ENCODE peak calls at places on chromosome 13, in five cellular contexts. W is mesenchymal stem cell, M is IMR-90, B is neuronal stem cell, J is H1. S is an unnamed sample. For H3K36me3, the result is how much of the 10 kb centered on the place peaks cover.

GRCh38 chr13:26476111-26476743 is 81.3 kb upstream of the WASF3 start:
- DNase-seq in W (peak), M (peak), B (no peak), J (peak), S (peak)

GRCh38 chr13:53060840-53061485 is 32.4 kb downstream of the OLFM4 start:
- DNase-seq in W (no peak), M (no peak), B (no peak), J (no peak), S (no peak)

GRCh38 chr13:67120872-67121531 is 109.1 kb downstream of the PCDH9 start:
- DNase-seq in W (peak), M (peak), B (no peak), J (no peak), S (no peak)

GRCh38 chr13:33639158-33639557 is 178.8 kb upstream of the RFC3 start:
- DNase-seq in W (peak), M (peak), B (no peak), J (no peak), S (no peak)

GRCh38 chr13:21671793-21672680 is 1.2 kb downstream of the FGF9 start:
- DNase-seq in W (no peak), M (no peak), B (peak), J (no peak), S (no peak)

GRCh38 chr13:23928985-23929384 is 31.7 kb upstream of the C1QTNF9B start:
- DNase-seq in W (peak), M (peak), B (no peak), J (no peak), S (peak)

GRCh38 chr13:32838985-32839384 is 177.2 kb upstream of the KL start:
- DNase-seq in W (peak), M (peak), B (no peak), J (no peak), S (no peak)

GRCh38 chr13:94065741-94066140 is 413.7 kb downstream of the DCT start:
- DNase-seq in W (peak), M (peak), B (no peak), J (no peak), S (no peak)

GRCh38 chr13:111909501-111909900 is 157.4 kb upstream of the SOX1 start:
- DNase-seq in W (no peak), M (no peak), B (no peak), J (no peak), S (no peak)

GRCh38 chr13:39415003-39415402 is 188.0 kb downstream of the LHFPL6 start:
- DNase-seq in W (no peak), M (no peak), B (no peak), J (no peak), S (no peak)

GRCh38 chr13:40445557-40445990 is 220.9 kb downstream of the FOXO1 start:
- DNase-seq in W (no peak), M (no peak), B (no peak), J (no peak), S (peak)

GRCh38 chr13:27446986-27447583 is 3.3 kb downstream of the MTIF3 start:
- DNase-seq in W (no peak), M (no peak), B (no peak), J (no peak), S (no peak)

GRCh38 chr13:47237571-47237970 is 340.7 kb upstream of the HTR2A start:
- DNase-seq in W (no peak), M (no peak), B (no peak), J (no peak), S (no peak)

GRCh38 chr13:66723606-66724005 is 506.5 kb downstream of the PCDH9 start:
- DNase-seq in W (no peak), M (no peak), B (no peak), J (no peak), S (no peak)

GRCh38 chr13:36310417-36311108 is 12.9 kb upstream of the CCDC169 start:
- DNase-seq in W (no peak), M (peak), B (no peak), J (no peak), S (no peak)

GRCh38 chr13:36313047-36313969 is 15.7 kb upstream of the CCDC169 start:
- DNase-seq in W (no peak), M (peak), B (no peak), J (no peak), S (no peak)
- H3K36me3 ChIP-seq in W (half or more), M (under half), B (under half), J (under half), S (under half)

DNA sequence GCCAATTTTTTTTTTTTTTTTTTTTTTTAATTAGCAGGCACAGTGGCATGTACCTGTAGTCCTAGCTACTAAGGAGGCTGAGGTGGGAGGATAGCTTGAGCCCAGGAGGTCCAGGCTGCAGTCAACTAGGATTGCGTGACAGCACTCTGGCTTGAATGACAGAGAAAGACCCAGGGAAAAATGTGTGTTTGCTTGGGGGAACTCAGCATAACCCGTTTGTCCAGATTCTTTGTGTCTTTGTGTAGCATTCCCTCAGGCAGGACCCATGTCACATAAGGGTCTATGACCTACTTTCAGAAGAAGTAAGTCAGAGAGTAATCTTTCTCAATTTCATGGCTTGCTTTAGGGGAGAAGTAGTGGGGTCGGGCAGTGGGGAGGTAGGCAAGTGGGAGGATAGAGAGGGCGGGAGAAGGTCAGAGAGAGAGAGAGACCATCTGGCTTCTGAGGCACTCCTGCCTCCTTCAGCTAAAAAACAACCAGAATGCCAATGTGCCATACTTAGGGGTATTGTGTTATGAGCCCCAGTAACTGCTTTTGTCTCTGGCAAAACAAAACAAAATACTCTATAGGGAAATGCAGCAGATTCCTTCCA is 11.9 kb upstream of the PSPC1 start:
- DNase-seq in W (no peak), M (no peak), B (no peak), J (peak), S (peak)
- H3K18ac ChIP-seq in W (no peak), M (no peak), B (no peak), J (no peak), S (no peak)

GRCh38 chr13:38349386-38350113 is at the start of gene UFM1:
- DNase-seq in W (peak), M (peak), B (peak), J (peak), S (peak)
- H3K4me2 ChIP-seq in W (peak), M (peak), B (peak), J (peak), S (peak)

GRCh38 chr13:75585153-75585552 is 35.6 kb downstream of the UCHL3 start:
- DNase-seq in W (no peak), M (no peak), B (no peak), J (no peak), S (no peak)
- H3K36me3 ChIP-seq in W (under half), M (under half), B (under half), J (under half), S (under half)

DNA sequence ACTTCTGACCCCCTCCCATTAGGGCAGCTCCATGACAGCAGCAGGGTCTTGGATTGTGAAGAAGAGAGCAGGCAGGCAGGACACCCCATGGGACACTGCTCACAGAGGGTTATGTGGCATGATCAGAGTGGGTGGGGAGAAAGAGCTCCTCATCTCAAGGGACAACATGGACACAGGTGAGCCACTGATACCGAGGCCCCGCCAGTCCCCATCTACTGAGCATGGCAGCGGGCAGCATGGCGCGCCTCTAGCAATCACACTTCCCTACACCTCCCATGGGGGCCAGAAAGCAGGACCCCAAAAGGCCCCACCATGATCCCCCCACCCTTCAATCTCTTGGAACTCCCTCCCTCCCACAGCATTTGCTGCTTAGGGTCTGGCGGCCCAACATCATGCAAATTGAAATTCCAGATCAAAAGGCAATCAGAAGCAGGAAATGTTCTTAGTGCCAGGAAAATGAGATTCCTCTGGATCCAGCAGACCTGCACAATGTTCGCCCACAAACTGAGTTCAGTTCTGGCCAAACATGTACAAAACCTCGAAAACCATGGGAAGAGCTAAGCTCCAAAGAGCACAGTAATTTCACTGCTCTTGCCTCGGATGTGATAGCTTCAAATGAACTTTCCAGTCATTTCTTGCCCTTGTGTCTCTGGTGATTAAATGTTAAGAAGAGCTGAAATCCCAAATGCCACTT is 14.8 kb downstream of the DOCK9 start:
- DNase-seq in W (no peak), M (no peak), B (no peak), J (no peak), S (no peak)
- H3K18ac ChIP-seq in W (peak), M (no peak), B (no peak), J (no peak), S (no peak)

GRCh38 chr13:97274782-97275252 is 52.7 kb downstream of the MBNL2 start:
- DNase-seq in W (peak), M (peak), B (no peak), J (no peak), S (no peak)
- H3K4me2 ChIP-seq in W (no peak), M (peak), B (no peak), J (no peak), S (no peak)

GRCh38 chr13:29591310-29591709 is 4.2 kb downstream of the SLC7A1 start:
- DNase-seq in W (peak), M (peak), B (no peak), J (no peak), S (no peak)
- H3K36me3 ChIP-seq in W (under half), M (under half), B (under half), J (under half), S (under half)

DNA sequence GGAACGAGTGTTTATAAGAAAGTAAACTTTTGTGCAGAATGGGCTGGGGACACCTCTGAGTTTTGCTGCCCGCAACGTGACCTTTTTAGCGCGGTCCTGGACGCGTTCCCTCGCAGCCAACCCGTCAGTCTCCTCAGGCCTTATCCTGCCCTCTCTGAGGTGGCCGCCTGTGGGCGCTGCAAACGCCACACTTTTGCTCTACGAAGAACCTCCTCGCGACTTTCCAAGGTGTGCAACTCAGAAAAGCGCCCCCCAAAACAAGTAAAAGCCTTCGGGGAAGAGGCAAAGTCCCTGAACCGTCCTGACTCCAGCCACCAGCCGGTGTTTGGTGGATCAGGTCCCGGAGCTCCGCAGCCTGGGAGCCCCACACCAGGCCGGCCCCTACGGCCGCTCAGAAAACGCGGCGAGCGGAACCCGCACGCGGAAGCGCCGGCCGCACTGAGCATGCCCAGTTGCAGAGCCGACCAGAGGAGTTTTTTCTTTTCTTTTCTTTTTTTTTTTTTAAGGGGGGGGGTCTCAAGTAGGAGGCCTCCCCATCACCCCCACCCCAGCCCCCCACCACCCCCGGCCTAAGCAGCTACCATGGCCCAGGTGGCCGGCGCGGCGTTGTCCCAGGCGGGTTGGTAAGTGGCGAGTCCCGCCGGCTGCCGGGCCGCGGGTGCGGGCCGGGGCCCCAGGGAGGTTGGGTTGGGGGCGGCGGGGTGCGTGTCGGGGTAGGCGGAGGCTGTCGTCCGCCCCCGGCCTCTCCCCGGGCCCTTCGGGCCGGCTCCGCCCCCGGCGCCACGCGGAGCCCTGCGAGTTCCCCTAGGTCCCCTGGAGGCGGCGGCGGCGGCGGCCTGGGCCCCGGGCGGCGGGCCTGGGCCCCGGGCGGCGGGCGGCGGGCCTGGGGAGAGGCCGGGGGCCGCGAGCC is at the start of gene TDRD3:
- DNase-seq in W (peak), M (peak), B (peak), J (peak), S (peak)
- H3K18ac ChIP-seq in W (peak), M (peak), B (peak), J (peak), S (peak)